ENCODE peak calls at places on chromosome 16, in nine cellular contexts. One of them, this sample, is unnamed.

GRCh38 chr16:11392041-11392581 is 46.9 kb downstream of the RMI2 start:
- DNase-seq in IMR-90: no peak
- DNase-seq in lung: no peak
- DNase-seq in Karpas-422: no peak
- DNase-seq in ovary: no peak
- DNase-seq in RWPE2: no peak
- DNase-seq in prostate gland: no peak
- DNase-seq in adipocyte: no peak
- DNase-seq in HCT116: no peak
- DNase-seq in this sample: no peak

GRCh38 chr16:80743772-80744171 is 60.6 kb downstream of the CDYL2 start:
- DNase-seq in IMR-90: peak; percentile 2
- DNase-seq in adipocyte: no peak
- DNase-seq in HCT116: no peak
- DNase-seq in Karpas-422: no peak
- DNase-seq in RWPE2: no peak
- DNase-seq in ovary: no peak
- DNase-seq in lung: no peak
- DNase-seq in prostate gland: no peak
- DNase-seq in this sample: no peak

GRCh38 chr16:72371307-72372081 is 199.5 kb upstream of the PMFBP1 start:
- DNase-seq in HCT116: peak; percentile 15
- DNase-seq in prostate gland: no peak
- DNase-seq in IMR-90: peak; percentile 25
- DNase-seq in RWPE2: no peak
- DNase-seq in lung: no peak
- DNase-seq in Karpas-422: no peak
- DNase-seq in ovary: no peak
- DNase-seq in adipocyte: peak; percentile 17
- DNase-seq in this sample: peak; percentile 9

GRCh38 chr16:83851473-83851872 is 43.7 kb downstream of the HSBP1 start:
- DNase-seq in prostate gland: no peak
- DNase-seq in IMR-90: no peak
- DNase-seq in HCT116: no peak
- DNase-seq in ovary: no peak
- DNase-seq in lung: no peak
- DNase-seq in RWPE2: no peak
- DNase-seq in Karpas-422: no peak
- DNase-seq in adipocyte: no peak
- DNase-seq in this sample: no peak

GRCh38 chr16:9412362-9413311 is 321.2 kb downstream of the HAPSTR1 start:
- DNase-seq in adipocyte: no peak
- DNase-seq in lung: no peak
- DNase-seq in IMR-90: no peak
- DNase-seq in Karpas-422: no peak
- DNase-seq in HCT116: no peak
- DNase-seq in ovary: no peak
- DNase-seq in RWPE2: no peak
- DNase-seq in prostate gland: no peak
- DNase-seq in this sample: no peak

GRCh38 chr16:85711982-85712587 is 23.3 kb upstream of the GINS2 start:
- DNase-seq in IMR-90: no peak
- DNase-seq in ovary: no peak
- DNase-seq in RWPE2: no peak
- DNase-seq in lung: no peak
- DNase-seq in prostate gland: no peak
- DNase-seq in adipocyte: no peak
- DNase-seq in HCT116: no peak
- DNase-seq in Karpas-422: no peak
- DNase-seq in this sample: no peak

GRCh38 chr16:89925596-89926079 is 2.5 kb downstream of the TUBB3 start:
- DNase-seq in prostate gland: no peak
- DNase-seq in IMR-90: no peak
- DNase-seq in Karpas-422: peak; percentile 65
- DNase-seq in lung: no peak
- DNase-seq in adipocyte: no peak
- DNase-seq in RWPE2: no peak
- DNase-seq in ovary: no peak
- DNase-seq in HCT116: no peak
- DNase-seq in this sample: no peak

GRCh38 chr16:55501549-55502322 is 7.1 kb upstream of the LPCAT2 start:
- DNase-seq in RWPE2: no peak
- DNase-seq in HCT116: no peak
- DNase-seq in lung: no peak
- DNase-seq in adipocyte: peak; percentile 24
- DNase-seq in prostate gland: no peak
- DNase-seq in IMR-90: no peak
- DNase-seq in ovary: no peak
- DNase-seq in Karpas-422: no peak
- DNase-seq in this sample: no peak

GRCh38 chr16:7369181-7369580 is 36.5 kb downstream of the RBFOX1 start:
- DNase-seq in HCT116: no peak
- DNase-seq in adipocyte: no peak
- DNase-seq in IMR-90: no peak
- DNase-seq in Karpas-422: no peak
- DNase-seq in prostate gland: no peak
- DNase-seq in lung: no peak
- DNase-seq in ovary: no peak
- DNase-seq in RWPE2: no peak
- DNase-seq in this sample: no peak

GRCh38 chr16:8885674-8886592 is 3.8 kb downstream of the LITAFD start:
- DNase-seq in Karpas-422: no peak
- DNase-seq in adipocyte: peak; percentile 30
- DNase-seq in ovary: peak; percentile 16
- DNase-seq in prostate gland: no peak
- DNase-seq in IMR-90: peak; percentile 51
- DNase-seq in HCT116: no peak
- DNase-seq in RWPE2: no peak
- DNase-seq in lung: no peak
- DNase-seq in this sample: peak; percentile 48

GRCh38 chr16:801584-802363 is 1.2 kb upstream of the GNG13 start:
- DNase-seq in lung: no peak
- DNase-seq in HCT116: no peak
- DNase-seq in prostate gland: no peak
- DNase-seq in Karpas-422: peak; percentile 61
- DNase-seq in IMR-90: no peak
- DNase-seq in adipocyte: no peak
- DNase-seq in ovary: no peak
- DNase-seq in RWPE2: no peak
- DNase-seq in this sample: no peak

GRCh38 chr16:804193-805048 is 3.9 kb upstream of the GNG13 start:
- DNase-seq in Karpas-422: no peak
- DNase-seq in ovary: no peak
- DNase-seq in HCT116: no peak
- DNase-seq in RWPE2: no peak
- DNase-seq in prostate gland: no peak
- DNase-seq in lung: no peak
- DNase-seq in IMR-90: no peak
- DNase-seq in adipocyte: no peak
- DNase-seq in this sample: no peak

GRCh38 chr16:803751-804075 is 3.2 kb upstream of the GNG13 start:
- DNase-seq in IMR-90: no peak
- DNase-seq in Karpas-422: no peak
- DNase-seq in ovary: no peak
- DNase-seq in RWPE2: no peak
- DNase-seq in lung: no peak
- DNase-seq in prostate gland: no peak
- DNase-seq in adipocyte: no peak
- DNase-seq in HCT116: no peak
- DNase-seq in this sample: no peak

GRCh38 chr16:802461-802860 is 1.9 kb upstream of the GNG13 start:
- DNase-seq in RWPE2: no peak
- DNase-seq in ovary: no peak
- DNase-seq in prostate gland: no peak
- DNase-seq in IMR-90: no peak
- DNase-seq in Karpas-422: no peak
- DNase-seq in HCT116: no peak
- DNase-seq in adipocyte: no peak
- DNase-seq in lung: no peak
- DNase-seq in this sample: no peak

GRCh38 chr16:802914-803750 is 2.6 kb upstream of the GNG13 start:
- DNase-seq in Karpas-422: no peak
- DNase-seq in lung: no peak
- DNase-seq in prostate gland: no peak
- DNase-seq in IMR-90: no peak
- DNase-seq in adipocyte: no peak
- DNase-seq in RWPE2: no peak
- DNase-seq in HCT116: no peak
- DNase-seq in ovary: no peak
- DNase-seq in this sample: no peak
- H3K27me3 ChIP-seq in Karpas-422: no peaks in the 10 kb centered on the region
- H3K27me3 ChIP-seq in lung: no peaks in the 10 kb centered on the region
- H3K27me3 ChIP-seq in prostate gland: peaks cover 15% of the 10 kb centered on the region
- H3K27me3 ChIP-seq in IMR-90: peaks cover 20% of the 10 kb centered on the region
- H3K27me3 ChIP-seq in adipocyte: peaks cover 34% of the 10 kb centered on the region
- H3K27me3 ChIP-seq in RWPE2: peaks cover 52% of the 10 kb centered on the region
- H3K27me3 ChIP-seq in HCT116: no peaks in the 10 kb centered on the region
- H3K27me3 ChIP-seq in ovary: peaks cover 9% of the 10 kb centered on the region
- H3K27me3 ChIP-seq in this sample: no peaks in the 10 kb centered on the region

DNA sequence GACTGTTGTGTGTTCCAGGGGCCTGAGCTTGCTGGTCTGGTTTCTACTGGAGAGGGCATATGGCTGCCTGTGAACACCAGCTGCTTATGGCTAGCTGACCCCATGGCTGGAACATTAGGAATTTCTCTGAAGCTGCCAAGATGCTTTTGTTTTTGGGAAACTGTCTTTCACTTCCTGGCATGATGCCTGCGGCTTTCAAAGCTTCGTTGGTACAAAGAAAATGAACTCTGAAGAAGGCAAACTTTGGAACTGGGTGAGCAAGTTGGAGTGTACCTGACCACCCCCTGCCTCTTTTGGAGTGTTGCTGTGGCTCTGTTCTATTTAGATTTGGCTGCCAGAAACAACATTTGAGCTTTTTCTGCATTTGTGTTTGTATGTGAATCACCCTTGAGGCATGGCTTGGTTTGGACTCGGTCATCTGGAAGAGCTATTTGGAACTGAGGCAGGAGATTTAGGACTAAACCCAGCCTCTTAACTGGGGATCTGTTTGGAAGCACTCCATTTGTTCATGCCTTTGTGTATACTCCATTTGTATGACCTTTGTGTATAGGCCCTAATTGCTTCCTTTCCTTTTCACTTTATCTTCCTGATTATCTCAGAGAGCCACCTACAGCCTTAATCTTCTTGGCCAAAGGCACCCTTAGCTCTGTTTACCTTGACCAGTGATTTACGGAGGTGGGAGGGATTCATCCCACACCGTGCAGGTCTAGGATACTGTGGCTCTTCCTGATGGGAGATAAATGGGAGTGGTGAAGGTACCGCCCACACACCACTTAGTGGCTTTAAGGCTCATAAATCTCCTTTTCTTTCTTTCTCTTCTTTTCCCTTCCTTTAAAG is 7.2 kb upstream of the CPHXL start:
- DNase-seq in prostate gland: peak; percentile 35
- DNase-seq in Karpas-422: peak; percentile 7
- DNase-seq in HCT116: no peak
- DNase-seq in IMR-90: peak; percentile 85
- DNase-seq in lung: no peak
- DNase-seq in ovary: peak; percentile 64
- DNase-seq in RWPE2: no peak
- DNase-seq in adipocyte: peak; percentile 76
- DNase-seq in this sample: peak; percentile 57
- H3K4me3 ChIP-seq in prostate gland: no peak overlapping the region
- H3K4me3 ChIP-seq in Karpas-422: no peak overlapping the region
- H3K4me3 ChIP-seq in HCT116: no peak overlapping the region
- H3K4me3 ChIP-seq in IMR-90: no peak overlapping the region
- H3K4me3 ChIP-seq in lung: no peak overlapping the region
- H3K4me3 ChIP-seq in ovary: no peak overlapping the region
- H3K4me3 ChIP-seq in RWPE2: no peak overlapping the region
- H3K4me3 ChIP-seq in adipocyte: peak overlapping the region; percentile 73
- H3K4me3 ChIP-seq in this sample: no peak overlapping the region

GRCh38 chr16:35598696-35599332 is 2139.4 kb downstream of the TP53TG3F start:
- DNase-seq in prostate gland: no peak
- DNase-seq in lung: no peak
- DNase-seq in HCT116: peak; percentile 57
- DNase-seq in adipocyte: no peak
- DNase-seq in ovary: no peak
- DNase-seq in IMR-90: no peak
- DNase-seq in RWPE2: peak; percentile 62
- DNase-seq in Karpas-422: no peak
- DNase-seq in this sample: no peak
- H3K9me3 ChIP-seq in prostate gland: no peaks in the 10 kb centered on the region
- H3K9me3 ChIP-seq in lung: peaks cover 3% of the 10 kb centered on the region
- H3K9me3 ChIP-seq in HCT116: no peaks in the 10 kb centered on the region
- H3K9me3 ChIP-seq in adipocyte: no peaks in the 10 kb centered on the region
- H3K9me3 ChIP-seq in ovary: no peaks in the 10 kb centered on the region
- H3K9me3 ChIP-seq in IMR-90: peaks cover 11% of the 10 kb centered on the region
- H3K9me3 ChIP-seq in RWPE2: no peaks in the 10 kb centered on the region
- H3K9me3 ChIP-seq in Karpas-422: peaks cover 16% of the 10 kb centered on the region
- H3K9me3 ChIP-seq in this sample: no peaks in the 10 kb centered on the region

GRCh38 chr16:1020591-1020990 is 39.0 kb downstream of the SOX8 start:
- DNase-seq in lung: no peak
- DNase-seq in IMR-90: no peak
- DNase-seq in adipocyte: no peak
- DNase-seq in ovary: no peak
- DNase-seq in HCT116: no peak
- DNase-seq in prostate gland: no peak
- DNase-seq in Karpas-422: no peak
- DNase-seq in RWPE2: no peak
- DNase-seq in this sample: no peak

GRCh38 chr16:1019934-1020305 is 38.4 kb downstream of the SOX8 start:
- DNase-seq in HCT116: no peak
- DNase-seq in adipocyte: no peak
- DNase-seq in ovary: no peak
- DNase-seq in prostate gland: no peak
- DNase-seq in Karpas-422: no peak
- DNase-seq in IMR-90: no peak
- DNase-seq in lung: no peak
- DNase-seq in RWPE2: no peak
- DNase-seq in this sample: no peak

GRCh38 chr16:1019234-1019933 is 37.8 kb downstream of the SOX8 start:
- DNase-seq in lung: no peak
- DNase-seq in Karpas-422: no peak
- DNase-seq in HCT116: no peak
- DNase-seq in adipocyte: peak; percentile 93
- DNase-seq in IMR-90: peak; percentile 4
- DNase-seq in ovary: no peak
- DNase-seq in RWPE2: no peak
- DNase-seq in prostate gland: no peak
- DNase-seq in this sample: no peak

GRCh38 chr16:1021553-1022160 is 40.1 kb downstream of the SOX8 start:
- DNase-seq in HCT116: no peak
- DNase-seq in RWPE2: no peak
- DNase-seq in ovary: no peak
- DNase-seq in Karpas-422: no peak
- DNase-seq in prostate gland: no peak
- DNase-seq in lung: no peak
- DNase-seq in IMR-90: no peak
- DNase-seq in adipocyte: no peak
- DNase-seq in this sample: no peak

DNA sequence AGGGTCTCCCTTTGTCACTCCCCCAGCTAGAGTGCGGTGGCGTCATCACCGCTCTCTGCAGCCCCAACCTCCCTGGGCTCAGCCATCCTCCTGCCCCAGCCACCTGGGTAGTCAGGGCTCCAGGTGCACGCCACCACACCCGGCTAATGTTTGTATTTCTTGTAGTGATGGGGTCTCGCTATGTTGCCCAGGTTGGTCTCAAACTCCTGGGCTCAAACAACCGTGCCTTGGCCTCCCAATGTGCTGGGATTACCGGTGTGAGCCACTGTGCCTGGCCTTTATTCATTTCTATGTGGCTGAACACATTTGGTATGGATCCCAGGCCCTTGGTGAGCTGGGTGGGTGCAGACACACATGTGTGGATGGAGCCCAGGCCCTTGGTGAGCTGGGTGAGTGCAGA is 36.9 kb downstream of the SOX8 start:
- DNase-seq in adipocyte: no peak
- DNase-seq in HCT116: no peak
- DNase-seq in Karpas-422: no peak
- DNase-seq in RWPE2: no peak
- DNase-seq in IMR-90: no peak
- DNase-seq in ovary: no peak
- DNase-seq in prostate gland: no peak
- DNase-seq in lung: no peak
- DNase-seq in this sample: no peak
- H3K27me3 ChIP-seq in adipocyte: no peaks in the 10 kb centered on the region
- H3K27me3 ChIP-seq in HCT116: peaks cover 10% of the 10 kb centered on the region
- H3K27me3 ChIP-seq in Karpas-422: no peaks in the 10 kb centered on the region
- H3K27me3 ChIP-seq in RWPE2: peaks cover 26% of the 10 kb centered on the region
- H3K27me3 ChIP-seq in IMR-90: peaks cover 38% of the 10 kb centered on the region
- H3K27me3 ChIP-seq in ovary: no peaks in the 10 kb centered on the region
- H3K27me3 ChIP-seq in prostate gland: peaks cover 22% of the 10 kb centered on the region
- H3K27me3 ChIP-seq in lung: peaks cover 13% of the 10 kb centered on the region
- H3K27me3 ChIP-seq in this sample: no peaks in the 10 kb centered on the region

This sample was measured in Caco-2.